ENCODE peak calls at places on chromosome 9, in five cellular contexts. One of them, this sample, is unnamed. For H3K4me1, the result is how much of the 10 kb centered on the place peaks cover.

GRCh38 chr9:117464941-117465616 is 50.2 kb upstream of the ASTN2 start:
- DNase-seq in cardiac muscle cell: no peak
- DNase-seq in K562: no peak
- DNase-seq in HAP-1: no peak
- DNase-seq in tibial artery: no peak
- DNase-seq in this sample: no peak

GRCh38 chr9:125659201-125659840 is 47.7 kb downstream of the MAPKAP1 start:
- DNase-seq in cardiac muscle cell: no peak
- DNase-seq in K562: no peak
- DNase-seq in HAP-1: no peak
- DNase-seq in tibial artery: no peak
- DNase-seq in this sample: no peak

GRCh38 chr9:37972346-37972745 is 68.4 kb upstream of the SLC25A51 start:
- DNase-seq in cardiac muscle cell: no peak
- DNase-seq in K562: peak
- DNase-seq in HAP-1: no peak
- DNase-seq in tibial artery: no peak
- DNase-seq in this sample: no peak

GRCh38 chr9:126719677-126720435 is 85.0 kb upstream of the ZBTB43 start:
- DNase-seq in cardiac muscle cell: peak
- DNase-seq in K562: peak
- DNase-seq in HAP-1: peak
- DNase-seq in tibial artery: peak
- DNase-seq in this sample: peak

GRCh38 chr9:30036558-30036957 is 2347.9 kb upstream of the ACO1 start:
- DNase-seq in cardiac muscle cell: no peak
- DNase-seq in K562: no peak
- DNase-seq in HAP-1: no peak
- DNase-seq in tibial artery: no peak
- DNase-seq in this sample: no peak

GRCh38 chr9:82721596-82721995 is 341.3 kb downstream of the RASEF start:
- DNase-seq in cardiac muscle cell: no peak
- DNase-seq in K562: no peak
- DNase-seq in HAP-1: no peak
- DNase-seq in tibial artery: no peak
- DNase-seq in this sample: no peak

GRCh38 chr9:13181652-13182051 is 97.8 kb downstream of the MPDZ start:
- DNase-seq in cardiac muscle cell: peak
- DNase-seq in K562: no peak
- DNase-seq in HAP-1: peak
- DNase-seq in tibial artery: no peak
- DNase-seq in this sample: peak

GRCh38 chr9:32525506-32525905 is 490 bp downstream of the RIGI start:
- DNase-seq in cardiac muscle cell: no peak
- DNase-seq in K562: peak
- DNase-seq in HAP-1: peak
- DNase-seq in tibial artery: no peak
- DNase-seq in this sample: no peak

GRCh38 chr9:115202960-115203751 is 85.2 kb upstream of the TNC start:
- DNase-seq in cardiac muscle cell: no peak
- DNase-seq in K562: no peak
- DNase-seq in HAP-1: no peak
- DNase-seq in tibial artery: no peak
- DNase-seq in this sample: no peak

GRCh38 chr9:76215066-76215465 is 179.2 kb downstream of the RFK start:
- DNase-seq in cardiac muscle cell: no peak
- DNase-seq in K562: no peak
- DNase-seq in HAP-1: no peak
- DNase-seq in tibial artery: no peak
- DNase-seq in this sample: peak

GRCh38 chr9:99445377-99445891 is 223.4 kb downstream of the SEC61B start:
- DNase-seq in cardiac muscle cell: peak
- DNase-seq in K562: no peak
- DNase-seq in HAP-1: no peak
- DNase-seq in tibial artery: peak
- DNase-seq in this sample: no peak

GRCh38 chr9:135533674-135534073 is 12.3 kb upstream of the OBP2A start:
- DNase-seq in cardiac muscle cell: no peak
- DNase-seq in K562: no peak
- DNase-seq in HAP-1: no peak
- DNase-seq in tibial artery: no peak
- DNase-seq in this sample: no peak

GRCh38 chr9:36461341-36461740 is 61.3 kb upstream of the RNF38 start:
- DNase-seq in cardiac muscle cell: no peak
- DNase-seq in K562: no peak
- DNase-seq in HAP-1: no peak
- DNase-seq in tibial artery: no peak
- DNase-seq in this sample: no peak

GRCh38 chr9:20853866-20854265 is 169.8 kb downstream of the FOCAD start:
- DNase-seq in cardiac muscle cell: no peak
- DNase-seq in K562: no peak
- DNase-seq in HAP-1: peak
- DNase-seq in tibial artery: no peak
- DNase-seq in this sample: no peak

GRCh38 chr9:98066235-98066634 is 9.7 kb downstream of the NANS start:
- DNase-seq in cardiac muscle cell: no peak
- DNase-seq in K562: no peak
- DNase-seq in HAP-1: no peak
- DNase-seq in tibial artery: no peak
- DNase-seq in this sample: no peak

GRCh38 chr9:36053971-36054370 is 17.3 kb downstream of the RECK start:
- DNase-seq in cardiac muscle cell: peak
- DNase-seq in K562: no peak
- DNase-seq in HAP-1: no peak
- DNase-seq in tibial artery: no peak
- DNase-seq in this sample: no peak

GRCh38 chr9:38713426-38713825 is 6.5 kb downstream of the FAM240B start:
- DNase-seq in cardiac muscle cell: no peak
- DNase-seq in K562: no peak
- DNase-seq in HAP-1: no peak
- DNase-seq in tibial artery: no peak
- DNase-seq in this sample: no peak

GRCh38 chr9:131146186-131146585 is 20.8 kb downstream of the NUP214 start:
- DNase-seq in cardiac muscle cell: no peak
- DNase-seq in K562: no peak
- DNase-seq in HAP-1: no peak
- DNase-seq in tibial artery: no peak
- DNase-seq in this sample: no peak

GRCh38 chr9:68851657-68852056 is 146.6 kb downstream of the PIP5K1B start:
- DNase-seq in cardiac muscle cell: no peak
- DNase-seq in K562: no peak
- DNase-seq in HAP-1: no peak
- DNase-seq in tibial artery: no peak
- DNase-seq in this sample: no peak

GRCh38 chr9:20414150-20414549 is 208.1 kb downstream of the MLLT3 start:
- DNase-seq in cardiac muscle cell: no peak
- DNase-seq in K562: no peak
- DNase-seq in HAP-1: no peak
- DNase-seq in tibial artery: no peak
- DNase-seq in this sample: no peak

GRCh38 chr9:117720555-117720954 is 16.4 kb downstream of the TLR4 start:
- DNase-seq in cardiac muscle cell: no peak
- DNase-seq in K562: no peak
- DNase-seq in HAP-1: no peak
- DNase-seq in tibial artery: peak
- DNase-seq in this sample: no peak

GRCh38 chr9:98860871-98861293 is 53.4 kb downstream of the GALNT12 start:
- DNase-seq in cardiac muscle cell: peak
- DNase-seq in K562: peak
- DNase-seq in HAP-1: no peak
- DNase-seq in tibial artery: peak
- DNase-seq in this sample: no peak

GRCh38 chr9:123235448-123235847 is 32.9 kb downstream of the STRBP start:
- DNase-seq in cardiac muscle cell: no peak
- DNase-seq in K562: no peak
- DNase-seq in HAP-1: no peak
- DNase-seq in tibial artery: no peak
- DNase-seq in this sample: no peak
- H3K4me1 ChIP-seq in cardiac muscle cell: under half
- H3K4me1 ChIP-seq in K562: under half
- H3K4me1 ChIP-seq in HAP-1: under half
- H3K4me1 ChIP-seq in tibial artery: under half
- H3K4me1 ChIP-seq in this sample: under half

GRCh38 chr9:95071450-95071849 is 246.1 kb downstream of the FANCC start:
- DNase-seq in cardiac muscle cell: no peak
- DNase-seq in K562: no peak
- DNase-seq in HAP-1: no peak
- DNase-seq in tibial artery: no peak
- DNase-seq in this sample: no peak
- H3K4me1 ChIP-seq in cardiac muscle cell: under half
- H3K4me1 ChIP-seq in K562: under half
- H3K4me1 ChIP-seq in HAP-1: under half
- H3K4me1 ChIP-seq in tibial artery: half or more
- H3K4me1 ChIP-seq in this sample: under half

GRCh38 chr9:4137755-4138154 is 162.1 kb downstream of the GLIS3 start:
- DNase-seq in cardiac muscle cell: no peak
- DNase-seq in K562: no peak
- DNase-seq in HAP-1: no peak
- DNase-seq in tibial artery: no peak
- DNase-seq in this sample: no peak

GRCh38 chr9:4138781-4139180 is 161.1 kb downstream of the GLIS3 start:
- DNase-seq in cardiac muscle cell: no peak
- DNase-seq in K562: no peak
- DNase-seq in HAP-1: no peak
- DNase-seq in tibial artery: no peak
- DNase-seq in this sample: no peak

GRCh38 chr9:4138180-4138579 is 161.7 kb downstream of the GLIS3 start:
- DNase-seq in cardiac muscle cell: no peak
- DNase-seq in K562: no peak
- DNase-seq in HAP-1: no peak
- DNase-seq in tibial artery: no peak
- DNase-seq in this sample: no peak

GRCh38 chr9:4137234-4137633 is 162.6 kb downstream of the GLIS3 start:
- DNase-seq in cardiac muscle cell: peak
- DNase-seq in K562: no peak
- DNase-seq in HAP-1: peak
- DNase-seq in tibial artery: no peak
- DNase-seq in this sample: no peak

DNA sequence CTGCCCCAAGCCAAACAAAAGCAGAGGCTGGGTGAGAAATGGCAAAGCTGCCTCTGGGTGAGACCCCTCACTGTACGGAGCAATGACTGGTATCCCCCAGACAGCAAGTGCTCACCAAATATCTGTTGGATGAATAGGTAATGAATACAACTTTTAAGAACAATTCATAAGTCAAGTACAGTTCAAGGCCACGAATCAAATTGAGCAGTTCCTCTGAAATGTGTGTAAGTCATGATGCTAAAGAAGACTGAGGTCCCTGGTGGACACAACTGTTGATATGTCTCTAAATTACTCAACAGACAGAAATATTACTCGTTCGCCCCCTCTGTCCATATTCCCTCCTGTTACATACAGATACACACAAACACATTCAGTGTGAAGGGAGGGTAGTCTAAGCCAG is 160.7 kb downstream of the GLIS3 start:
- DNase-seq in cardiac muscle cell: no peak
- DNase-seq in K562: no peak
- DNase-seq in HAP-1: no peak
- DNase-seq in tibial artery: no peak
- DNase-seq in this sample: no peak
- H3K4me1 ChIP-seq in cardiac muscle cell: under half
- H3K4me1 ChIP-seq in K562: under half
- H3K4me1 ChIP-seq in HAP-1: under half
- H3K4me1 ChIP-seq in tibial artery: under half
- H3K4me1 ChIP-seq in this sample: under half

GRCh38 chr9:128091144-128091543 is 23.1 kb downstream of the SLC25A25 start:
- DNase-seq in cardiac muscle cell: peak
- DNase-seq in K562: no peak
- DNase-seq in HAP-1: no peak
- DNase-seq in tibial artery: peak
- DNase-seq in this sample: peak
- H3K4me1 ChIP-seq in cardiac muscle cell: under half
- H3K4me1 ChIP-seq in K562: half or more
- H3K4me1 ChIP-seq in HAP-1: under half
- H3K4me1 ChIP-seq in tibial artery: under half
- H3K4me1 ChIP-seq in this sample: under half

DNA sequence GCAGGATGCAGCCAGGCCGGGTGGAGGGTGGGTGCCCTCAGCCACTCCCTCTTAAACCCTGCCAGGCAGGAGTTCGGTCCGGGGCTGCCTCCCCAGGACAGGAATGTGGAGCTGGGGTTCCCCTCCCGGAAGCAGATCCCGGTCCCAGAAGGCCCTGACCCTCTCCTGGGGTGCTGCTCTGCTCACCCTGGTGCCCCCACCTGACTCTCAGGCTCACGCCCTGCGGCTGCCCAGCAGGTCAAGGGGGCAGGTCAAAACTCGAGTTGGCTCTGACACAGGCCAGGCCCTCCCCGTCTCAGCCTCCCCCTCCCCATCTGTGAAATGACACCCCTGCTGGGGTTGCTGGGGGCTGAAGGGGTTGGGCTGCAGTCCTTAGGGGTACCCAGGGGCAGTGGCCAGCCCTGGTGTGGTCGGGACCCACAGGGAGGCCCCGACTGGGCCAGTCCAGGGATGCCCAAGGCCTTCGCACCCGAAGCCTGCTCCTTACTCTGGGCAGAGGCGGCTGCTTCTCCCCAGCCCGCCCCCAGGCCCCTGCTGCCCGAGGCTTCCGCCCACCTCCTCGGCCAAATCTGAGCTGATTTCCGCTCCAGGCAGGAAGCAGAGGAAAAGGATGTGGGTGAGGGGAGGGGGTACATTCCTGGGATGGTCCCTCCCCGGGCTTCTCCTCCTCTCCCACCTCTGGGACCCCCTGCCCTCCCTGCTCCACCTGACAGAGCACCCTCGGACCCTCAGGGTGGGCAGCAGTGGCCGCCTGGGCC is 3.9 kb upstream of the NRARP start:
- DNase-seq in cardiac muscle cell: peak
- DNase-seq in K562: no peak
- DNase-seq in HAP-1: no peak
- DNase-seq in tibial artery: no peak
- DNase-seq in this sample: peak
- H3K4me1 ChIP-seq in cardiac muscle cell: under half
- H3K4me1 ChIP-seq in K562: half or more
- H3K4me1 ChIP-seq in HAP-1: under half
- H3K4me1 ChIP-seq in tibial artery: half or more
- H3K4me1 ChIP-seq in this sample: under half

DNA sequence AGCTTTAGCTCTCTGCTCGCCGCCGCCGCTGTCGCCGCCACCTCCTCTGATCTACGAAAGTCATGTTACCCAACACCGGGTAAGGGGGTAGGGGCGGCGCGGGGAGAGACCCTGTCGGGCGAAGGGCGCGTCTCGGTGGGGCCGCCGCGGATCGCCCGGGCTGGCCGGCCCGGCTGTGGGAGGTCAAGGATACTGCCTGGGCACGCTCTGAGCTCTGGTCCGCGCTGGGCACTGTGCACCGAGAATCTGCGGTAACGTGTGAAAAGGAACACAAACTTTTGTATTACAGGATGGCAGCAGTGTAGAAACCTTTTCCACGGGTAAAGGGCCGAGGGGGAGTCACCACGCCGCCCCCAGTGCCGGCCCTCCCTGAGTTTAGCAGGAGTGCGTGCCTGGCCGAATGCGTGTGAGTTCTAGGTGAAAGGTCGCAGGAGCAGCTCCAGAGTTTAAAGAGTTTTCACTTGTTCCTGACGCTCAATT is at the start of gene HSDL2:
- DNase-seq in cardiac muscle cell: no peak
- DNase-seq in K562: peak
- DNase-seq in HAP-1: peak
- DNase-seq in tibial artery: peak
- DNase-seq in this sample: no peak
- H3K4me1 ChIP-seq in cardiac muscle cell: under half
- H3K4me1 ChIP-seq in K562: under half
- H3K4me1 ChIP-seq in HAP-1: under half
- H3K4me1 ChIP-seq in tibial artery: under half
- H3K4me1 ChIP-seq in this sample: under half

This sample was measured in breast epithelium.